ENCODE peak calls at places on chromosomes 5 and 9, in seven cellular contexts. One of them, this sample, is unnamed. For H3K27me3, the result is how much of the 10 kb centered on the place peaks cover.

GRCh38 chr5:77292026-77292757 is 81.7 kb downstream of the PDE8B start:
- DNase-seq in thoracic aorta: no peak
- DNase-seq in A673: no peak
- DNase-seq in HepG2: no peak
- DNase-seq in psoas muscle: no peak
- DNase-seq in right atrium auricular region: no peak
- DNase-seq in endodermal cell: no peak
- DNase-seq in this sample: no peak

GRCh38 chr5:607541-608285 is 4.4 kb upstream of the CEP72 start:
- DNase-seq in thoracic aorta: no peak
- DNase-seq in A673: no peak
- DNase-seq in HepG2: no peak
- DNase-seq in psoas muscle: no peak
- DNase-seq in right atrium auricular region: no peak
- DNase-seq in endodermal cell: no peak
- DNase-seq in this sample: peak

GRCh38 chr9:2021731-2022130 is 6.6 kb downstream of the SMARCA2 start:
- DNase-seq in thoracic aorta: no peak
- DNase-seq in A673: no peak
- DNase-seq in HepG2: no peak
- DNase-seq in psoas muscle: no peak
- DNase-seq in right atrium auricular region: no peak
- DNase-seq in endodermal cell: no peak
- DNase-seq in this sample: no peak

GRCh38 chr5:177520271-177520670 is 3.5 kb upstream of the DDX41 start:
- DNase-seq in thoracic aorta: no peak
- DNase-seq in A673: no peak
- DNase-seq in HepG2: no peak
- DNase-seq in psoas muscle: no peak
- DNase-seq in right atrium auricular region: no peak
- DNase-seq in endodermal cell: no peak
- DNase-seq in this sample: no peak

GRCh38 chr5:101045689-101046088 is 142.6 kb upstream of the ST8SIA4 start:
- DNase-seq in thoracic aorta: no peak
- DNase-seq in A673: peak
- DNase-seq in HepG2: no peak
- DNase-seq in psoas muscle: no peak
- DNase-seq in right atrium auricular region: no peak
- DNase-seq in endodermal cell: no peak
- DNase-seq in this sample: no peak

GRCh38 chr5:165892383-165892782 is 2387.0 kb downstream of the MAT2B start:
- DNase-seq in thoracic aorta: no peak
- DNase-seq in A673: no peak
- DNase-seq in HepG2: no peak
- DNase-seq in psoas muscle: no peak
- DNase-seq in right atrium auricular region: no peak
- DNase-seq in endodermal cell: no peak
- DNase-seq in this sample: no peak

GRCh38 chr5:132271251-132272246 is 14.1 kb downstream of the PDLIM4 start:
- DNase-seq in thoracic aorta: peak
- DNase-seq in A673: no peak
- DNase-seq in HepG2: no peak
- DNase-seq in psoas muscle: no peak
- DNase-seq in right atrium auricular region: peak
- DNase-seq in endodermal cell: peak
- DNase-seq in this sample: no peak

GRCh38 chr9:92974161-92974661 is 26.9 kb downstream of the FGD3 start:
- DNase-seq in thoracic aorta: no peak
- DNase-seq in A673: no peak
- DNase-seq in HepG2: peak
- DNase-seq in psoas muscle: no peak
- DNase-seq in right atrium auricular region: no peak
- DNase-seq in endodermal cell: no peak
- DNase-seq in this sample: no peak

GRCh38 chr5:71782393-71782770 is 63.3 kb downstream of the CARTPT start:
- DNase-seq in thoracic aorta: no peak
- DNase-seq in A673: no peak
- DNase-seq in HepG2: no peak
- DNase-seq in psoas muscle: no peak
- DNase-seq in right atrium auricular region: no peak
- DNase-seq in endodermal cell: no peak
- DNase-seq in this sample: no peak

GRCh38 chr5:173498286-173498685 is 118.2 kb downstream of the BOD1 start:
- DNase-seq in thoracic aorta: no peak
- DNase-seq in A673: no peak
- DNase-seq in HepG2: no peak
- DNase-seq in psoas muscle: peak
- DNase-seq in right atrium auricular region: peak
- DNase-seq in endodermal cell: no peak
- DNase-seq in this sample: no peak

GRCh38 chr9:89498845-89499480 is 1.1 kb upstream of the SEMA4D start:
- DNase-seq in thoracic aorta: no peak
- DNase-seq in A673: no peak
- DNase-seq in HepG2: no peak
- DNase-seq in psoas muscle: no peak
- DNase-seq in right atrium auricular region: no peak
- DNase-seq in endodermal cell: no peak
- DNase-seq in this sample: peak

GRCh38 chr5:91219141-91219802 is 163.8 kb downstream of the ARRDC3 start:
- DNase-seq in thoracic aorta: no peak
- DNase-seq in A673: peak
- DNase-seq in HepG2: no peak
- DNase-seq in psoas muscle: no peak
- DNase-seq in right atrium auricular region: peak
- DNase-seq in endodermal cell: no peak
- DNase-seq in this sample: no peak

GRCh38 chr9:135925496-135926133 is 18.3 kb upstream of the CAMSAP1 start:
- DNase-seq in thoracic aorta: no peak
- DNase-seq in A673: no peak
- DNase-seq in HepG2: no peak
- DNase-seq in psoas muscle: no peak
- DNase-seq in right atrium auricular region: no peak
- DNase-seq in endodermal cell: no peak
- DNase-seq in this sample: no peak

GRCh38 chr9:120490888-120491595 is 88.9 kb downstream of the CDK5RAP2 start:
- DNase-seq in thoracic aorta: no peak
- DNase-seq in A673: no peak
- DNase-seq in HepG2: no peak
- DNase-seq in psoas muscle: no peak
- DNase-seq in right atrium auricular region: no peak
- DNase-seq in endodermal cell: peak
- DNase-seq in this sample: peak

GRCh38 chr5:139396691-139397090 is 1.8 kb upstream of the PROB1 start:
- DNase-seq in thoracic aorta: no peak
- DNase-seq in A673: no peak
- DNase-seq in HepG2: no peak
- DNase-seq in psoas muscle: no peak
- DNase-seq in right atrium auricular region: no peak
- DNase-seq in endodermal cell: peak
- DNase-seq in this sample: no peak

GRCh38 chr9:9631302-9631701 is 981.5 kb downstream of the PTPRD start:
- DNase-seq in thoracic aorta: no peak
- DNase-seq in A673: no peak
- DNase-seq in HepG2: no peak
- DNase-seq in psoas muscle: no peak
- DNase-seq in right atrium auricular region: no peak
- DNase-seq in endodermal cell: no peak
- DNase-seq in this sample: no peak

GRCh38 chr9:2253814-2254550 is 238.8 kb downstream of the SMARCA2 start:
- DNase-seq in thoracic aorta: no peak
- DNase-seq in A673: no peak
- DNase-seq in HepG2: no peak
- DNase-seq in psoas muscle: no peak
- DNase-seq in right atrium auricular region: no peak
- DNase-seq in endodermal cell: no peak
- DNase-seq in this sample: no peak

GRCh38 chr9:118330191-118330986 is 626.2 kb downstream of the TLR4 start:
- DNase-seq in thoracic aorta: no peak
- DNase-seq in A673: no peak
- DNase-seq in HepG2: no peak
- DNase-seq in psoas muscle: no peak
- DNase-seq in right atrium auricular region: no peak
- DNase-seq in endodermal cell: peak
- DNase-seq in this sample: no peak

GRCh38 chr9:126523621-126524111 is 90.1 kb upstream of the LMX1B start:
- DNase-seq in thoracic aorta: no peak
- DNase-seq in A673: no peak
- DNase-seq in HepG2: no peak
- DNase-seq in psoas muscle: no peak
- DNase-seq in right atrium auricular region: peak
- DNase-seq in endodermal cell: no peak
- DNase-seq in this sample: no peak

GRCh38 chr5:132628814-132629213 is 29.2 kb upstream of the IL13 start:
- DNase-seq in thoracic aorta: no peak
- DNase-seq in A673: no peak
- DNase-seq in HepG2: no peak
- DNase-seq in psoas muscle: no peak
- DNase-seq in right atrium auricular region: no peak
- DNase-seq in endodermal cell: no peak
- DNase-seq in this sample: no peak

GRCh38 chr9:76562511-76562911 is 103.5 kb downstream of the GCNT1 start:
- DNase-seq in thoracic aorta: no peak
- DNase-seq in A673: no peak
- DNase-seq in HepG2: no peak
- DNase-seq in psoas muscle: no peak
- DNase-seq in right atrium auricular region: no peak
- DNase-seq in endodermal cell: no peak
- DNase-seq in this sample: peak

DNA sequence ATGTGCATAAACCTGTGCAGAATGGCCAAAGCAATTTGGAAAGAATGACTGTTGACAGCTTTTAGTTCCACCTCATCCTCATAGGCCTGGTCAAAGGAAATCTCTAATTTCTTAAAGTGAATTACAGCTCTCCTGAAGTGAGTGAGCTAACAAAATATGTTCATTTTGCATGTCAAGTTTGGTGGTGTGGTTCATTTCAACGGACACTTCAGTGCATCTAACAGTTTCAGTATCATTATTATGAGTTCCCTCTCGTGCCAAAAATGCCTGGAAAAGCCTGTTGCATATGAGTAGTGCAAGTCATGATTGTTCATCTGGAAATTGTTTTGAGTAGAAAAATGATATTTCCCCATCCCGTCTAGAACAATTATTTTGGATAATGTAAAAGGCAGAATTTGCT is 53.2 kb upstream of the HMHB1 start:
- DNase-seq in thoracic aorta: no peak
- DNase-seq in A673: no peak
- DNase-seq in HepG2: no peak
- DNase-seq in psoas muscle: no peak
- DNase-seq in right atrium auricular region: no peak
- DNase-seq in endodermal cell: no peak
- DNase-seq in this sample: peak
- H3K4me3 ChIP-seq in thoracic aorta: no peak
- H3K4me3 ChIP-seq in A673: no peak
- H3K4me3 ChIP-seq in HepG2: no peak
- H3K4me3 ChIP-seq in psoas muscle: no peak
- H3K4me3 ChIP-seq in right atrium auricular region: no peak
- H3K4me3 ChIP-seq in endodermal cell: no peak
- H3K4me3 ChIP-seq in this sample: peak

GRCh38 chr5:180592176-180592575 is 877 bp upstream of the SCGB3A1 start:
- DNase-seq in thoracic aorta: no peak
- DNase-seq in A673: no peak
- DNase-seq in HepG2: no peak
- DNase-seq in psoas muscle: no peak
- DNase-seq in right atrium auricular region: peak
- DNase-seq in endodermal cell: no peak
- DNase-seq in this sample: no peak

GRCh38 chr5:180593446-180594206 is 2.3 kb upstream of the SCGB3A1 start:
- DNase-seq in thoracic aorta: no peak
- DNase-seq in A673: no peak
- DNase-seq in HepG2: no peak
- DNase-seq in psoas muscle: no peak
- DNase-seq in right atrium auricular region: peak
- DNase-seq in endodermal cell: no peak
- DNase-seq in this sample: no peak

GRCh38 chr5:180591249-180591887 is at the start of gene SCGB3A1:
- DNase-seq in thoracic aorta: no peak
- DNase-seq in A673: no peak
- DNase-seq in HepG2: no peak
- DNase-seq in psoas muscle: no peak
- DNase-seq in right atrium auricular region: peak
- DNase-seq in endodermal cell: peak
- DNase-seq in this sample: no peak

GRCh38 chr5:180589771-180590542 is 1.3 kb downstream of the SCGB3A1 start:
- DNase-seq in thoracic aorta: no peak
- DNase-seq in A673: no peak
- DNase-seq in HepG2: no peak
- DNase-seq in psoas muscle: no peak
- DNase-seq in right atrium auricular region: no peak
- DNase-seq in endodermal cell: no peak
- DNase-seq in this sample: no peak

GRCh38 chr5:180590543-180591248 is 603 bp downstream of the SCGB3A1 start:
- DNase-seq in thoracic aorta: no peak
- DNase-seq in A673: no peak
- DNase-seq in HepG2: no peak
- DNase-seq in psoas muscle: no peak
- DNase-seq in right atrium auricular region: no peak
- DNase-seq in endodermal cell: peak
- DNase-seq in this sample: no peak
- TF ChIP-seq CTCF in thoracic aorta: no peak
- TF ChIP-seq CTCF in A673: no peak
- TF ChIP-seq CTCF in HepG2: peak
- TF ChIP-seq CTCF in psoas muscle: no peak
- TF ChIP-seq CTCF in right atrium auricular region: no peak
- TF ChIP-seq CTCF in endodermal cell: peak
- TF ChIP-seq CTCF in this sample: no peak

GRCh38 chr5:154485092-154485491 is 7.1 kb upstream of the HAND1 start:
- DNase-seq in thoracic aorta: no peak
- DNase-seq in A673: no peak
- DNase-seq in HepG2: no peak
- DNase-seq in psoas muscle: no peak
- DNase-seq in right atrium auricular region: no peak
- DNase-seq in endodermal cell: peak
- DNase-seq in this sample: no peak

GRCh38 chr5:154484393-154484944 is 6.4 kb upstream of the HAND1 start:
- DNase-seq in thoracic aorta: no peak
- DNase-seq in A673: no peak
- DNase-seq in HepG2: no peak
- DNase-seq in psoas muscle: no peak
- DNase-seq in right atrium auricular region: no peak
- DNase-seq in endodermal cell: no peak
- DNase-seq in this sample: no peak

GRCh38 chr5:154487541-154487940 is 9.5 kb upstream of the HAND1 start:
- DNase-seq in thoracic aorta: no peak
- DNase-seq in A673: no peak
- DNase-seq in HepG2: no peak
- DNase-seq in psoas muscle: no peak
- DNase-seq in right atrium auricular region: no peak
- DNase-seq in endodermal cell: peak
- DNase-seq in this sample: peak

GRCh38 chr5:154485850-154486426 is 7.9 kb upstream of the HAND1 start:
- DNase-seq in thoracic aorta: no peak
- DNase-seq in A673: no peak
- DNase-seq in HepG2: no peak
- DNase-seq in psoas muscle: no peak
- DNase-seq in right atrium auricular region: no peak
- DNase-seq in endodermal cell: peak
- DNase-seq in this sample: no peak

GRCh38 chr5:154486427-154486866 is 8.4 kb upstream of the HAND1 start:
- DNase-seq in thoracic aorta: no peak
- DNase-seq in A673: no peak
- DNase-seq in HepG2: no peak
- DNase-seq in psoas muscle: no peak
- DNase-seq in right atrium auricular region: no peak
- DNase-seq in endodermal cell: peak
- DNase-seq in this sample: no peak
- H3K27me3 ChIP-seq in thoracic aorta: half or more
- H3K27me3 ChIP-seq in A673: half or more
- H3K27me3 ChIP-seq in HepG2: under half
- H3K27me3 ChIP-seq in psoas muscle: under half
- H3K27me3 ChIP-seq in right atrium auricular region: under half
- H3K27me3 ChIP-seq in endodermal cell: half or more
- H3K27me3 ChIP-seq in this sample: under half

GRCh38 chr9:108537756-108538155 is 318.0 kb downstream of the ACTL7B start:
- DNase-seq in thoracic aorta: no peak
- DNase-seq in A673: no peak
- DNase-seq in HepG2: no peak
- DNase-seq in psoas muscle: no peak
- DNase-seq in right atrium auricular region: no peak
- DNase-seq in endodermal cell: no peak
- DNase-seq in this sample: no peak
- H3K4me3 ChIP-seq in thoracic aorta: no peak
- H3K4me3 ChIP-seq in A673: no peak
- H3K4me3 ChIP-seq in HepG2: no peak
- H3K4me3 ChIP-seq in psoas muscle: no peak
- H3K4me3 ChIP-seq in right atrium auricular region: no peak
- H3K4me3 ChIP-seq in endodermal cell: no peak
- H3K4me3 ChIP-seq in this sample: no peak